ENCODE peak calls at places on chromosome 15, in nine cellular contexts. F, C, X, E, W, I, P, G and K are unnamed samples. For H3K27me3, the result is how much of the 10 kb centered on the place peaks cover.

GRCh38 chr15:41161336-41161735 is 45.3 kb upstream of the INO80 start:
- DNase-seq in W (no peak), F (no peak), X (no peak), C (no peak), P (no peak), G (no peak), E (no peak), I (no peak), K (no peak)

GRCh38 chr15:99732268-99732641 is 982 bp downstream of the LYSMD4 start:
- DNase-seq in X (no peak), F (no peak), C (no peak), P (no peak), E (no peak), W (no peak), I (no peak), G (no peak), K (no peak)

GRCh38 chr15:70210538-70210937 is 112.8 kb upstream of the TLE3 start:
- DNase-seq in E (no peak), P (no peak), G (no peak), I (no peak), W (no peak), C (no peak), X (no peak), F (peak), K (no peak)

GRCh38 chr15:63491979-63492378 is 12.4 kb upstream of the USP3 start:
- DNase-seq in W (no peak), G (no peak), P (no peak), C (no peak), X (no peak), I (no peak), E (no peak), F (peak), K (no peak)

GRCh38 chr15:66941231-66941711 is 124.1 kb upstream of the SMAD3 start:
- DNase-seq in X (no peak), I (peak), E (no peak), F (no peak), P (no peak), G (no peak), W (peak), C (no peak), K (no peak)

GRCh38 chr15:62110000-62110851 is 43.4 kb downstream of the C2CD4A start:
- DNase-seq in I (peak), F (no peak), W (peak), C (no peak), X (no peak), G (no peak), E (no peak), P (no peak), K (peak)

GRCh38 chr15:40793216-40793989 is 13.5 kb upstream of the ZFYVE19 start:
- DNase-seq in C (no peak), I (no peak), E (peak), X (no peak), G (no peak), P (no peak), F (no peak), W (no peak), K (peak)

GRCh38 chr15:82572986-82573385 is 32.7 kb upstream of the RPS17 start:
- DNase-seq in G (no peak), E (no peak), W (no peak), C (no peak), P (no peak), X (no peak), F (no peak), I (no peak), K (no peak)

GRCh38 chr15:79970921-79971434 is at the start of gene BCL2A1:
- DNase-seq in C (no peak), I (no peak), F (no peak), W (no peak), X (no peak), E (no peak), G (no peak), P (peak), K (no peak)

GRCh38 chr15:96329403-96329981 is 1.0 kb upstream of the NR2F2 start:
- DNase-seq in I (no peak), C (no peak), E (no peak), W (no peak), X (no peak), F (no peak), G (peak), P (no peak), K (no peak)

GRCh38 chr15:61159901-61160300 is 69.2 kb downstream of the RORA start:
- DNase-seq in I (no peak), P (no peak), G (no peak), X (no peak), W (no peak), E (no peak), F (no peak), C (no peak), K (no peak)

GRCh38 chr15:101091080-101092017 is 160.5 kb downstream of the CHSY1 start:
- DNase-seq in W (peak), F (no peak), G (no peak), C (no peak), I (no peak), P (no peak), E (no peak), X (peak), K (peak)

GRCh38 chr15:67937153-67937761 is 97.4 kb upstream of the RNU6-1 start:
- DNase-seq in P (no peak), I (no peak), X (no peak), C (no peak), E (no peak), W (no peak), G (no peak), F (peak), K (no peak)

GRCh38 chr15:90585863-90586262 is 56.1 kb downstream of the CRTC3 start:
- DNase-seq in G (no peak), I (no peak), C (no peak), F (no peak), P (no peak), W (no peak), E (no peak), X (no peak), K (no peak)

GRCh38 chr15:91553455-91553854 is 300.1 kb upstream of the SLCO3A1 start:
- DNase-seq in X (no peak), F (no peak), W (no peak), E (no peak), G (peak), I (no peak), C (no peak), P (no peak), K (no peak)

GRCh38 chr15:69035205-69035917 is 20.9 kb downstream of the NOX5 start:
- DNase-seq in C (no peak), G (peak), P (no peak), F (peak), E (no peak), I (no peak), W (no peak), X (no peak), K (no peak)

GRCh38 chr15:64892850-64893403 is 18.8 kb upstream of the ANKDD1A start:
- DNase-seq in W (no peak), E (no peak), X (peak), I (no peak), C (no peak), G (no peak), P (no peak), F (no peak), K (no peak)

GRCh38 chr15:63223463-63223862 is 34.1 kb downstream of the RAB8B start:
- DNase-seq in X (no peak), G (no peak), E (no peak), W (no peak), F (no peak), I (no peak), P (no peak), C (no peak), K (no peak)

GRCh38 chr15:73346735-73347312 is 21.9 kb downstream of the HCN4 start:
- DNase-seq in C (peak), X (peak), P (peak), W (peak), F (no peak), I (no peak), G (peak), E (peak), K (peak)

GRCh38 chr15:54810496-54810895 is 386.2 kb downstream of the RSL24D1 start:
- DNase-seq in E (no peak), C (no peak), I (no peak), G (no peak), W (no peak), X (no peak), P (no peak), F (no peak), K (no peak)

GRCh38 chr15:99438691-99439523 is 126.9 kb upstream of the MEF2A start:
- DNase-seq in C (no peak), E (no peak), F (peak), W (peak), G (peak), P (no peak), X (no peak), I (peak), K (no peak)

GRCh38 chr15:98155356-98155755 is 194.9 kb downstream of the ARRDC4 start:
- DNase-seq in G (no peak), C (no peak), X (no peak), W (no peak), F (no peak), E (no peak), I (no peak), P (no peak), K (no peak)

GRCh38 chr15:55353030-55353429 is 34.0 kb downstream of the PIGB start:
- DNase-seq in F (no peak), X (no peak), I (no peak), P (no peak), W (no peak), E (no peak), C (no peak), G (no peak), K (no peak)

GRCh38 chr15:33101036-33101435 is 93.5 kb downstream of the FMN1 start:
- DNase-seq in X (no peak), P (no peak), G (no peak), I (no peak), C (no peak), W (no peak), E (no peak), F (no peak), K (no peak)

GRCh38 chr15:39341238-39341637 is 239.6 kb upstream of the THBS1 start:
- DNase-seq in F (peak), I (no peak), W (no peak), G (peak), X (no peak), C (no peak), E (no peak), P (no peak), K (no peak)

GRCh38 chr15:38004218-38004848 is 69.9 kb downstream of the TMCO5A start:
- DNase-seq in G (no peak), X (no peak), E (no peak), C (no peak), I (no peak), W (no peak), P (no peak), F (no peak), K (no peak)

GRCh38 chr15:89361451-89362202 is 27.0 kb upstream of the POLG start:
- DNase-seq in X (peak), C (peak), P (peak), I (peak), W (peak), F (peak), G (peak), E (peak), K (peak)

GRCh38 chr15:89362203-89363101 is 27.8 kb upstream of the POLG start:
- DNase-seq in C (no peak), X (no peak), W (no peak), I (no peak), E (no peak), P (no peak), G (peak), F (peak), K (no peak)

GRCh38 chr15:89358755-89359439 is 24.3 kb upstream of the POLG start:
- DNase-seq in C (no peak), E (peak), I (peak), W (peak), X (peak), G (peak), P (peak), F (peak), K (peak)

GRCh38 chr15:89359471-89360293 is 25.1 kb upstream of the POLG start:
- DNase-seq in G (peak), I (no peak), X (no peak), P (no peak), C (no peak), W (no peak), F (no peak), E (no peak), K (no peak)

GRCh38 chr15:89360294-89360971 is 25.8 kb upstream of the POLG start:
- DNase-seq in X (no peak), E (no peak), I (no peak), W (no peak), P (no peak), C (no peak), G (peak), F (no peak), K (no peak)
- H3K27me3 ChIP-seq in X (half or more), E (under half), I (half or more), W (under half), P (half or more), C (half or more), G (half or more), F (under half), K (under half)

GRCh38 chr15:48603922-48604321 is 41.6 kb downstream of the FBN1 start:
- DNase-seq in I (no peak), P (no peak), F (no peak), W (no peak), E (no peak), X (no peak), G (no peak), C (no peak), K (no peak)

GRCh38 chr15:48607846-48608245 is 37.7 kb downstream of the FBN1 start:
- DNase-seq in P (no peak), E (no peak), W (no peak), I (no peak), F (no peak), X (no peak), G (no peak), C (no peak), K (no peak)

GRCh38 chr15:48602358-48603122 is 43.0 kb downstream of the FBN1 start:
- DNase-seq in E (no peak), C (no peak), W (no peak), F (no peak), P (no peak), X (no peak), G (no peak), I (no peak), K (no peak)

GRCh38 chr15:48603123-48603500 is 42.4 kb downstream of the FBN1 start:
- DNase-seq in E (no peak), F (no peak), X (no peak), P (no peak), I (no peak), W (no peak), C (no peak), G (no peak), K (no peak)

GRCh38 chr15:48604567-48604966 is 40.9 kb downstream of the FBN1 start:
- DNase-seq in I (no peak), P (no peak), X (no peak), W (no peak), G (no peak), C (no peak), F (no peak), E (no peak), K (no peak)
- H3K27me3 ChIP-seq in I (under half), P (under half), X (under half), W (under half), G (under half), C (under half), F (under half), E (under half), K (under half)

DNA sequence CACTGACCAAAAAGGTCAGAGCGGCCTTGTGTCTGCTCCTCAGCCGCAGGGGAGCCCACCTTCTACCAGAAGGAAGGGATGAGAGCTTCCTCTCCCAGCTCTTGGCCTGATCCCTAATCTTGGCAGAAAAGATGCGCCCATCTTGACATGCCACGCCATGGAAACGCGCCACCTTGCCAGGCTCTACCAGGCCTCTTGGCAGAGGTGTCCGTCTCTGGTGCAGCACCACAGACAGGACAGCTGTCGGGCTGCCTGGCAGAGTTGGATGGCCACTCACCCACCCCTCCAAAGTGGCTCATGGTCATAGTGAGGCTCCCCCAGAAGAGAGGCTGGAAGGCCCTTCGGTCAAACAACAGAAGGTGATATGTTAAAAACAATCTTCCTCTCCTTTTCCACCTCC is 105.2 kb downstream of the LIPC start:
- DNase-seq in G (no peak), I (no peak), X (no peak), C (no peak), W (no peak), F (no peak), P (no peak), E (no peak), K (no peak)
- H3K27me3 ChIP-seq in G (under half), I (under half), X (under half), C (under half), W (under half), F (under half), P (under half), E (under half), K (under half)

GRCh38 chr15:76065267-76065666 is 5.5 kb downstream of the TMEM266 start:
- DNase-seq in E (no peak), F (no peak), C (peak), X (no peak), W (no peak), I (no peak), P (no peak), G (no peak), K (no peak)

GRCh38 chr15:76061700-76062099 is 1.9 kb downstream of the TMEM266 start:
- DNase-seq in C (no peak), W (no peak), P (no peak), F (no peak), X (no peak), E (no peak), I (no peak), G (no peak), K (no peak)

GRCh38 chr15:76062282-76062681 is 2.5 kb downstream of the TMEM266 start:
- DNase-seq in X (no peak), G (no peak), F (no peak), I (no peak), W (no peak), C (no peak), E (no peak), P (no peak), K (no peak)

GRCh38 chr15:76065793-76066192 is 6.0 kb downstream of the TMEM266 start:
- DNase-seq in E (no peak), F (no peak), W (no peak), I (no peak), X (no peak), C (no peak), P (no peak), G (no peak), K (no peak)

GRCh38 chr15:76064375-76064774 is 4.6 kb downstream of the TMEM266 start:
- DNase-seq in I (no peak), C (no peak), W (no peak), X (no peak), F (no peak), E (no peak), G (no peak), P (no peak), K (no peak)
- H3K27me3 ChIP-seq in I (under half), C (under half), W (under half), X (half or more), F (under half), E (under half), G (half or more), P (under half), K (under half)

GRCh38 chr15:77839970-77840609 is 207.4 kb upstream of the LINGO1 start:
- DNase-seq in F (no peak), W (no peak), G (no peak), E (no peak), X (no peak), P (no peak), C (no peak), I (no peak), K (peak)
- H3K27me3 ChIP-seq in F (under half), W (under half), G (under half), E (under half), X (half or more), P (under half), C (under half), I (half or more), K (under half)